ENCODE peak calls at places on chromosomes 11 and 22, in four cellular contexts. E is kidney, X is cardiac fibroblast, B is fibroblast of pulmonary artery. H is an unnamed sample.

GRCh38 chr11:115215694-115216615 is 288.3 kb downstream of the CADM1 start:
- DNase-seq in B (no peak), E (no peak), X (no peak), H (no peak)

GRCh38 chr11:132734217-132734616 is 798.1 kb downstream of the OPCML start:
- DNase-seq in E (no peak), X (no peak), B (peak; percentile 39), H (no peak)

GRCh38 chr11:36012410-36012809 is 68.5 kb downstream of the LDLRAD3 start:
- DNase-seq in E (no peak), X (peak; percentile 55), B (peak; percentile 75), H (no peak)

GRCh38 chr11:102142333-102142732 is 32.1 kb downstream of the YAP1 start:
- DNase-seq in E (no peak), B (no peak), X (no peak), H (no peak)

GRCh38 chr11:47394322-47395224 is 13.8 kb upstream of the SLC39A13 start:
- DNase-seq in B (peak; percentile 73), X (peak; percentile 65), E (peak; percentile 84), H (peak; percentile 61)

GRCh38 chr22:35154937-35155387 is 89.0 kb downstream of the ISX start:
- DNase-seq in B (peak; percentile 53), X (peak; percentile 60), E (no peak), H (no peak)

GRCh38 chr11:36684840-36685800 is 87.1 kb upstream of the RAG2 start:
- DNase-seq in X (no peak), E (no peak), B (no peak), H (no peak)

GRCh38 chr11:117097567-117098268 is 510 bp downstream of the SIK3 start:
- DNase-seq in B (no peak), X (peak; percentile 34), E (peak; percentile 89), H (no peak)

GRCh38 chr11:32635819-32636218 is 52.2 kb downstream of the EIF3M start:
- DNase-seq in B (no peak), E (no peak), X (no peak), H (no peak)

GRCh38 chr22:44098021-44098739 is 74.1 kb downstream of the PARVB start:
- DNase-seq in X (no peak), B (no peak), E (peak; percentile 45), H (no peak)

GRCh38 chr11:128709402-128709801 is 15.5 kb downstream of the FLI1 start:
- DNase-seq in X (peak; percentile 99), B (peak; percentile 100), E (no peak), H (no peak)

GRCh38 chr11:13834463-13834862 is 128.1 kb upstream of the SPON1 start:
- DNase-seq in B (no peak), E (no peak), X (no peak), H (no peak)

GRCh38 chr11:23605001-23605400 is 744.7 kb upstream of the CCDC179 start:
- DNase-seq in B (peak; percentile 24), E (no peak), X (peak; percentile 2), H (no peak)

GRCh38 chr22:39739338-39740027 is 154.1 kb downstream of the ENTHD1 start:
- DNase-seq in X (no peak), E (no peak), B (no peak), H (no peak)

GRCh38 chr11:12285106-12285505 is 92.3 kb upstream of the PARVA start:
- DNase-seq in B (peak; percentile 88), X (peak; percentile 81), E (no peak), H (no peak)

GRCh38 chr22:29071261-29072045 is 1.4 kb upstream of the KREMEN1 start:
- DNase-seq in B (no peak), X (no peak), E (peak; percentile 81), H (peak; percentile 15)

GRCh38 chr11:63563201-63564055 is at the start of gene PLAAT2:
- DNase-seq in B (no peak), X (no peak), E (no peak), H (no peak)

GRCh38 chr22:42654696-42655095 is 5.5 kb upstream of the CYB5R3 start:
- DNase-seq in X (no peak), B (no peak), E (no peak), H (no peak)

GRCh38 chr11:15053201-15053685 is 20.1 kb upstream of the CALCB start:
- DNase-seq in E (no peak), B (no peak), X (no peak), H (no peak)

GRCh38 chr11:111676878-111677585 is 74.8 kb downstream of the SIK2 start:
- DNase-seq in X (no peak), E (no peak), B (peak; percentile 31), H (no peak)

GRCh38 chr11:86046111-86046510 is 22.8 kb downstream of the PICALM start:
- DNase-seq in B (no peak), X (no peak), E (no peak), H (no peak)

GRCh38 chr11:129699711-129700304 is 115.8 kb upstream of the TMEM45B start:
- DNase-seq in E (no peak), B (no peak), X (no peak), H (no peak)

GRCh38 chr11:120867988-120868387 is 155.9 kb upstream of the TBCEL start:
- DNase-seq in E (no peak), B (no peak), X (no peak), H (no peak)

GRCh38 chr11:22976146-22976545 is 115.9 kb upstream of the CCDC179 start:
- DNase-seq in B (peak; percentile 73), E (no peak), X (peak; percentile 47), H (no peak)

GRCh38 chr11:115255006-115255762 is 249.0 kb downstream of the CADM1 start:
- DNase-seq in E (no peak), X (no peak), B (no peak), H (no peak)

GRCh38 chr22:23179381-23180294 is 671 bp upstream of the BCR start:
- DNase-seq in X (no peak), E (peak; percentile 85), B (no peak), H (no peak)

GRCh38 chr22:38180841-38181452 is 683 bp downstream of the PLA2G6 start:
- DNase-seq in B (peak; percentile 33), E (peak; percentile 81), X (no peak), H (no peak)

GRCh38 chr22:27834364-27835185 is 33.0 kb upstream of the MN1 start:
- DNase-seq in X (no peak), B (no peak), E (no peak), H (no peak)

GRCh38 chr11:20770421-20770935 is 101.1 kb downstream of the NELL1 start:
- DNase-seq in X (no peak), E (no peak), B (no peak), H (no peak)

GRCh38 chr22:36430863-36431262 is 43.1 kb upstream of the MYH9 start:
- DNase-seq in X (no peak), B (no peak), E (no peak), H (no peak)

GRCh38 chr22:30310881-30311771 is 15.6 kb downstream of the TBC1D10A start:
- DNase-seq in X (peak; percentile 89), E (peak; percentile 89), B (peak; percentile 72), H (no peak)

GRCh38 chr22:45197606-45198462 is 34.1 kb downstream of the NUP50 start:
- DNase-seq in X (no peak), E (no peak), B (no peak), H (no peak)

GRCh38 chr22:45199723-45200122 is 36.0 kb downstream of the NUP50 start:
- DNase-seq in E (peak; percentile 67), B (no peak), X (no peak), H (no peak)

GRCh38 chr22:45200230-45200629 is 36.5 kb downstream of the NUP50 start:
- DNase-seq in E (no peak), X (no peak), B (no peak), H (no peak)

GRCh38 chr22:45196926-45197605 is 33.3 kb downstream of the NUP50 start:
- DNase-seq in X (no peak), E (peak; percentile 77), B (no peak), H (no peak)

DNA sequence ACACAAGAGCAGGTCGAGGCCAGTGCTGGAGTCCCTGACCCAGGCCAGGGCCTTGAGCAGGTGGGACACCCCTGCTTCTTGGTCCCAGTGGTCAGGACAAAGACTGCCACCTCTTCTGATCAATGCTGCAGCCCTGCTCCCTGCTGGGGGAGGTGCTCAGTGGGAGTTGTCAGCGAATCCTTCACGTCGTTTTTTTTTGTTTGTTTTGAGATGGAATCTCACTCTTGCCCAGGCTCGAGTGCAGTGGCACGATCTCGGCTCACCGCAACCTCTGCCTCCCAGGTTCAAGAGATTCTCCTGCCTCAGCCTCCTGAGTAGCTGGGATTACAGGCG is 34.7 kb downstream of the NUP50 start:
- DNase-seq in E (no peak), X (no peak), B (no peak), H (no peak)
- TF ChIP-seq CTCF in E (no peak), X (no peak), B (no peak), H (no peak)

GRCh38 chr11:123357990-123358827 is 71.9 kb upstream of the GRAMD1B start:
- DNase-seq in X (peak; percentile 5), E (peak; percentile 76), B (peak; percentile 8), H (no peak)
- TF ChIP-seq CTCF in X (no peak), E (no peak), B (no peak), H (no peak)

GRCh38 chr11:96143016-96143670 is 199.9 kb downstream of the MAML2 start:
- DNase-seq in E (no peak), B (peak; percentile 67), X (peak; percentile 80), H (no peak)
- TF ChIP-seq CTCF in E (no peak), B (no peak), X (no peak), H (no peak)

GRCh38 chr11:90343670-90344069 is 120.8 kb upstream of the CHORDC1 start:
- DNase-seq in B (no peak), E (no peak), X (no peak), H (no peak)

GRCh38 chr11:90344546-90344945 is 121.7 kb upstream of the CHORDC1 start:
- DNase-seq in X (no peak), E (no peak), B (no peak), H (no peak)

DNA sequence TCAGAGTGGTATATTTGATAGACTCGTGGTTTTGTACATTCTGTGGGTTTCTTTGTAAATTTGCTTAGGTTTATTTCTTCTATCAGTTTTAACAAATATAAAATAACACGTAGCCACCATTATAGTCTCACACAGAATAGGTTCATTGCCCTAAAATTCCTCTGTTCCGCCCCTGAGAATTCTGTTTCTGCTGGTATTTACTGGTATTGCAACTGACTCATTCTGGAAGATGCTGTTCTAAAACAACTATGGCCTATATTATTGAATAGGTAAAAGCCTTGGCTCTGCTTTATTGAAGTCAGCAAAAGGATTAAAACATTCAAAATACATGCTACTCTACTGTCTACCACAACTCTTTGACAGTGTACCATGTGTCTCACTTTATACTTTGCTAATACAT is 119.1 kb upstream of the CHORDC1 start:
- DNase-seq in B (no peak), X (no peak), E (no peak), H (no peak)
- TF ChIP-seq CTCF in B (no peak), X (no peak), E (no peak), H (no peak)

GRCh38 chr22:20748082-20748481 is 25.8 kb upstream of the SERPIND1 start:
- DNase-seq in X (no peak), E (no peak), B (no peak), H (no peak)

GRCh38 chr22:20747223-20747622 is 26.7 kb upstream of the SERPIND1 start:
- DNase-seq in E (no peak), B (no peak), X (no peak), H (no peak)

GRCh38 chr22:20750461-20751184 is 23.3 kb upstream of the SERPIND1 start:
- DNase-seq in E (peak; percentile 73), B (peak; percentile 87), X (peak; percentile 79), H (no peak)

GRCh38 chr22:20749453-20749852 is 24.5 kb upstream of the SERPIND1 start:
- DNase-seq in B (no peak), X (no peak), E (peak; percentile 32), H (no peak)

GRCh38 chr22:20748820-20749428 is 25.0 kb upstream of the SERPIND1 start:
- DNase-seq in X (no peak), E (no peak), B (no peak), H (no peak)
- TF ChIP-seq CTCF in X (no peak), E (no peak), B (no peak), H (no peak)

GRCh38 chr11:113272927-113273615 is 41.3 kb upstream of the TTC12 start:
- DNase-seq in X (no peak), E (no peak), B (no peak), H (no peak)
- TF ChIP-seq CTCF in X (no peak), E (no peak), B (no peak), H (no peak)

H was measured in natural killer cell.